ENCODE peak calls at places on chromosomes 5 and 9, in eight cellular contexts. One of them, this sample, is unnamed. For H3K4me1, the result is how much of the 10 kb centered on the place peaks cover.

GRCh38 chr5:127827451-127827850 is 124.3 kb downstream of the CCDC192 start:
- DNase-seq in Peyer's patch: no peak
- DNase-seq in heart left ventricle: no peak
- DNase-seq in stomach: no peak
- DNase-seq in PC-3: no peak
- DNase-seq in left ventricle myocardium inferior: no peak
- DNase-seq in sigmoid colon: no peak
- DNase-seq in transverse colon: no peak
- DNase-seq in this sample: no peak

GRCh38 chr9:80259079-80259478 is 687.3 kb downstream of the TLE4 start:
- DNase-seq in Peyer's patch: no peak
- DNase-seq in heart left ventricle: no peak
- DNase-seq in stomach: no peak
- DNase-seq in PC-3: no peak
- DNase-seq in left ventricle myocardium inferior: no peak
- DNase-seq in sigmoid colon: no peak
- DNase-seq in transverse colon: no peak
- DNase-seq in this sample: no peak

GRCh38 chr5:84764227-84764626 is 379.5 kb upstream of the EDIL3 start:
- DNase-seq in Peyer's patch: no peak
- DNase-seq in heart left ventricle: no peak
- DNase-seq in stomach: no peak
- DNase-seq in PC-3: no peak
- DNase-seq in left ventricle myocardium inferior: no peak
- DNase-seq in sigmoid colon: no peak
- DNase-seq in transverse colon: no peak
- DNase-seq in this sample: no peak

GRCh38 chr9:78035369-78035993 is 3.9 kb upstream of the GNAQ start:
- DNase-seq in Peyer's patch: no peak
- DNase-seq in heart left ventricle: peak
- DNase-seq in stomach: peak
- DNase-seq in PC-3: peak
- DNase-seq in left ventricle myocardium inferior: no peak
- DNase-seq in sigmoid colon: peak
- DNase-seq in transverse colon: peak
- DNase-seq in this sample: peak

GRCh38 chr5:172769598-172770373 is 1.2 kb downstream of the DUSP1 start:
- DNase-seq in Peyer's patch: no peak
- DNase-seq in heart left ventricle: peak
- DNase-seq in stomach: no peak
- DNase-seq in PC-3: no peak
- DNase-seq in left ventricle myocardium inferior: no peak
- DNase-seq in sigmoid colon: peak
- DNase-seq in transverse colon: peak
- DNase-seq in this sample: peak

GRCh38 chr5:166957763-166958162 is 1333.7 kb upstream of the WWC1 start:
- DNase-seq in Peyer's patch: no peak
- DNase-seq in heart left ventricle: no peak
- DNase-seq in stomach: no peak
- DNase-seq in PC-3: no peak
- DNase-seq in left ventricle myocardium inferior: no peak
- DNase-seq in sigmoid colon: no peak
- DNase-seq in transverse colon: no peak
- DNase-seq in this sample: no peak

GRCh38 chr5:58246521-58246944 is 213.4 kb downstream of the PLK2 start:
- DNase-seq in Peyer's patch: no peak
- DNase-seq in heart left ventricle: no peak
- DNase-seq in stomach: no peak
- DNase-seq in PC-3: no peak
- DNase-seq in left ventricle myocardium inferior: no peak
- DNase-seq in sigmoid colon: no peak
- DNase-seq in transverse colon: no peak
- DNase-seq in this sample: no peak

GRCh38 chr5:107533946-107534876 is 136.5 kb downstream of the EFNA5 start:
- DNase-seq in Peyer's patch: no peak
- DNase-seq in heart left ventricle: no peak
- DNase-seq in stomach: no peak
- DNase-seq in PC-3: no peak
- DNase-seq in left ventricle myocardium inferior: no peak
- DNase-seq in sigmoid colon: no peak
- DNase-seq in transverse colon: no peak
- DNase-seq in this sample: no peak

GRCh38 chr9:132412089-132412488 is 2.1 kb downstream of the CFAP77 start:
- DNase-seq in Peyer's patch: no peak
- DNase-seq in heart left ventricle: no peak
- DNase-seq in stomach: no peak
- DNase-seq in PC-3: peak
- DNase-seq in left ventricle myocardium inferior: no peak
- DNase-seq in sigmoid colon: no peak
- DNase-seq in transverse colon: no peak
- DNase-seq in this sample: no peak

GRCh38 chr9:14362175-14362574 is 48.2 kb upstream of the NFIB start:
- DNase-seq in Peyer's patch: no peak
- DNase-seq in heart left ventricle: no peak
- DNase-seq in stomach: no peak
- DNase-seq in PC-3: no peak
- DNase-seq in left ventricle myocardium inferior: no peak
- DNase-seq in sigmoid colon: peak
- DNase-seq in transverse colon: no peak
- DNase-seq in this sample: no peak

GRCh38 chr9:89477811-89478583 is 19.9 kb downstream of the SEMA4D start:
- DNase-seq in Peyer's patch: peak
- DNase-seq in heart left ventricle: no peak
- DNase-seq in stomach: peak
- DNase-seq in PC-3: peak
- DNase-seq in left ventricle myocardium inferior: no peak
- DNase-seq in sigmoid colon: peak
- DNase-seq in transverse colon: no peak
- DNase-seq in this sample: peak

GRCh38 chr9:126605792-126606482 is 7.8 kb upstream of the LMX1B start:
- DNase-seq in Peyer's patch: peak
- DNase-seq in heart left ventricle: no peak
- DNase-seq in stomach: no peak
- DNase-seq in PC-3: peak
- DNase-seq in left ventricle myocardium inferior: no peak
- DNase-seq in sigmoid colon: no peak
- DNase-seq in transverse colon: no peak
- DNase-seq in this sample: no peak

GRCh38 chr9:70113403-70114022 is 69.9 kb downstream of the MAMDC2 start:
- DNase-seq in Peyer's patch: no peak
- DNase-seq in heart left ventricle: peak
- DNase-seq in stomach: peak
- DNase-seq in PC-3: peak
- DNase-seq in left ventricle myocardium inferior: peak
- DNase-seq in sigmoid colon: peak
- DNase-seq in transverse colon: peak
- DNase-seq in this sample: peak

GRCh38 chr5:65663804-65664521 is 39.1 kb downstream of the SHLD3 start:
- DNase-seq in Peyer's patch: no peak
- DNase-seq in heart left ventricle: no peak
- DNase-seq in stomach: no peak
- DNase-seq in PC-3: peak
- DNase-seq in left ventricle myocardium inferior: no peak
- DNase-seq in sigmoid colon: no peak
- DNase-seq in transverse colon: no peak
- DNase-seq in this sample: no peak

GRCh38 chr9:100150209-100150608 is 51.2 kb downstream of the INVS start:
- DNase-seq in Peyer's patch: no peak
- DNase-seq in heart left ventricle: no peak
- DNase-seq in stomach: no peak
- DNase-seq in PC-3: peak
- DNase-seq in left ventricle myocardium inferior: no peak
- DNase-seq in sigmoid colon: no peak
- DNase-seq in transverse colon: no peak
- DNase-seq in this sample: no peak

GRCh38 chr9:2663886-2664674 is 42.5 kb downstream of the VLDLR start:
- DNase-seq in Peyer's patch: no peak
- DNase-seq in heart left ventricle: no peak
- DNase-seq in stomach: no peak
- DNase-seq in PC-3: no peak
- DNase-seq in left ventricle myocardium inferior: no peak
- DNase-seq in sigmoid colon: no peak
- DNase-seq in transverse colon: no peak
- DNase-seq in this sample: no peak

GRCh38 chr5:75547826-75548225 is 36.1 kb downstream of the POLK start:
- DNase-seq in Peyer's patch: no peak
- DNase-seq in heart left ventricle: no peak
- DNase-seq in stomach: no peak
- DNase-seq in PC-3: no peak
- DNase-seq in left ventricle myocardium inferior: no peak
- DNase-seq in sigmoid colon: no peak
- DNase-seq in transverse colon: no peak
- DNase-seq in this sample: no peak

GRCh38 chr5:44614845-44615244 is 193.9 kb upstream of the MRPS30 start:
- DNase-seq in Peyer's patch: no peak
- DNase-seq in heart left ventricle: no peak
- DNase-seq in stomach: no peak
- DNase-seq in PC-3: no peak
- DNase-seq in left ventricle myocardium inferior: no peak
- DNase-seq in sigmoid colon: no peak
- DNase-seq in transverse colon: no peak
- DNase-seq in this sample: no peak

GRCh38 chr9:82223442-82223841 is 234.9 kb downstream of the SPATA31D1 start:
- DNase-seq in Peyer's patch: no peak
- DNase-seq in heart left ventricle: no peak
- DNase-seq in stomach: no peak
- DNase-seq in PC-3: no peak
- DNase-seq in left ventricle myocardium inferior: no peak
- DNase-seq in sigmoid colon: no peak
- DNase-seq in transverse colon: no peak
- DNase-seq in this sample: no peak

GRCh38 chr5:137761020-137761516 is 6.9 kb upstream of the HNRNPA0 start:
- DNase-seq in Peyer's patch: no peak
- DNase-seq in heart left ventricle: no peak
- DNase-seq in stomach: no peak
- DNase-seq in PC-3: peak
- DNase-seq in left ventricle myocardium inferior: no peak
- DNase-seq in sigmoid colon: no peak
- DNase-seq in transverse colon: no peak
- DNase-seq in this sample: no peak

GRCh38 chr5:147576646-147577535 is 67.0 kb upstream of the DPYSL3 start:
- DNase-seq in Peyer's patch: peak
- DNase-seq in heart left ventricle: peak
- DNase-seq in stomach: peak
- DNase-seq in PC-3: peak
- DNase-seq in left ventricle myocardium inferior: peak
- DNase-seq in sigmoid colon: peak
- DNase-seq in transverse colon: peak
- DNase-seq in this sample: peak

GRCh38 chr5:147573171-147573570 is 63.3 kb upstream of the DPYSL3 start:
- DNase-seq in Peyer's patch: no peak
- DNase-seq in heart left ventricle: no peak
- DNase-seq in stomach: no peak
- DNase-seq in PC-3: no peak
- DNase-seq in left ventricle myocardium inferior: no peak
- DNase-seq in sigmoid colon: no peak
- DNase-seq in transverse colon: no peak
- DNase-seq in this sample: no peak

GRCh38 chr5:147575598-147575997 is 65.7 kb upstream of the DPYSL3 start:
- DNase-seq in Peyer's patch: no peak
- DNase-seq in heart left ventricle: no peak
- DNase-seq in stomach: no peak
- DNase-seq in PC-3: no peak
- DNase-seq in left ventricle myocardium inferior: no peak
- DNase-seq in sigmoid colon: no peak
- DNase-seq in transverse colon: no peak
- DNase-seq in this sample: no peak

GRCh38 chr5:147578228-147579024 is 68.6 kb upstream of the DPYSL3 start:
- DNase-seq in Peyer's patch: no peak
- DNase-seq in heart left ventricle: no peak
- DNase-seq in stomach: no peak
- DNase-seq in PC-3: peak
- DNase-seq in left ventricle myocardium inferior: no peak
- DNase-seq in sigmoid colon: no peak
- DNase-seq in transverse colon: no peak
- DNase-seq in this sample: peak
- H3K4me3 ChIP-seq in Peyer's patch: no peak
- H3K4me3 ChIP-seq in heart left ventricle: peak
- H3K4me3 ChIP-seq in stomach: no peak
- H3K4me3 ChIP-seq in PC-3: no peak
- H3K4me3 ChIP-seq in left ventricle myocardium inferior: peak
- H3K4me3 ChIP-seq in sigmoid colon: peak
- H3K4me3 ChIP-seq in transverse colon: no peak
- H3K4me3 ChIP-seq in this sample: no peak

DNA sequence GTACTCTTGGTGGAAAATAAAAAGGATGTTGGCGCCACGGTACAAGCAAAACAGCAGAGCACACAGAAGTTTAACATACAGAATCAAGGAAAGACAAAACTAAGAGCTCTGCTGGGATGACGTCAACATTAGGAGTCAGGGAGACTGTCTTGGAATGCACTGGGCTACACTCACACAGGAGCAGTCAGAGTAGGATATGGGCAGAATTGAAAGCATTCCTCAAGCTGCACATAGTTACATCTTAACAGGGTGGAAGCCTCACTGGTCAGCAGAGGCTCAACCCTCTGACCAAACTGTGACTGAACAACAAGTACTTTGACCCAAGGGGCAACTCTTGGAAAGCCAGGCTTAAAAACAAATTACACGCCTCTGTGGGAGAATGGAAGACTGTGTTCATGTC is 772.9 kb downstream of the PRELID2 start:
- DNase-seq in Peyer's patch: no peak
- DNase-seq in heart left ventricle: no peak
- DNase-seq in stomach: no peak
- DNase-seq in PC-3: no peak
- DNase-seq in left ventricle myocardium inferior: no peak
- DNase-seq in sigmoid colon: no peak
- DNase-seq in transverse colon: no peak
- DNase-seq in this sample: no peak
- TF ChIP-seq CTCF in Peyer's patch: no peak
- TF ChIP-seq CTCF in heart left ventricle: no peak
- TF ChIP-seq CTCF in stomach: no peak
- TF ChIP-seq CTCF in PC-3: no peak
- TF ChIP-seq CTCF in left ventricle myocardium inferior: no peak
- TF ChIP-seq CTCF in sigmoid colon: no peak
- TF ChIP-seq CTCF in transverse colon: no peak
- TF ChIP-seq CTCF in this sample: no peak

GRCh38 chr5:15026944-15027343 is 155.4 kb upstream of the ANKH start:
- DNase-seq in Peyer's patch: no peak
- DNase-seq in heart left ventricle: no peak
- DNase-seq in stomach: no peak
- DNase-seq in PC-3: no peak
- DNase-seq in left ventricle myocardium inferior: no peak
- DNase-seq in sigmoid colon: no peak
- DNase-seq in transverse colon: no peak
- DNase-seq in this sample: no peak
- H3K4me1 ChIP-seq in Peyer's patch: under half
- H3K4me1 ChIP-seq in heart left ventricle: under half
- H3K4me1 ChIP-seq in stomach: under half
- H3K4me1 ChIP-seq in PC-3: under half
- H3K4me1 ChIP-seq in left ventricle myocardium inferior: under half
- H3K4me1 ChIP-seq in sigmoid colon: under half
- H3K4me1 ChIP-seq in transverse colon: under half
- H3K4me1 ChIP-seq in this sample: under half

DNA sequence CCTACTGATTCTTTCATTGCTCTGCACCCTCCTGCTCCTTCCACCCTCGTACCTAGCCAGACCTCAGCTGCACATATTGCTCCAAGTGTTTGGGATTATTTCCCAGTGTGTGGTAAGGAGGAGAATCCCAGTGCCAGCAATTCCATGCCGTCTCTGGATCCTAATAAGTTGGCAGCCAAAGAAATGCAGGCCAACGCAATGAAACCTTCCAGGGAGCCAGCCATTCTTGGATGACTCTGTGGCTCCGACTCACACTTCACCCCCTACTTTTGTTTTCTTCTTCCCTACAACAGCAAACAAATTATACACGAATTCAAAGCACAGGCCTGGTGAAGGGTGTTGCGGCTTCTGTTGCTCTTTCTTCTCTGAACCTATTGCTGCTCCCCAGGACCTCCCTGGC is 82.5 kb upstream of the SLC1A3 start:
- DNase-seq in Peyer's patch: no peak
- DNase-seq in heart left ventricle: no peak
- DNase-seq in stomach: no peak
- DNase-seq in PC-3: no peak
- DNase-seq in left ventricle myocardium inferior: no peak
- DNase-seq in sigmoid colon: no peak
- DNase-seq in transverse colon: no peak
- DNase-seq in this sample: no peak
- H3K4me3 ChIP-seq in Peyer's patch: no peak
- H3K4me3 ChIP-seq in heart left ventricle: no peak
- H3K4me3 ChIP-seq in stomach: no peak
- H3K4me3 ChIP-seq in PC-3: no peak
- H3K4me3 ChIP-seq in left ventricle myocardium inferior: no peak
- H3K4me3 ChIP-seq in sigmoid colon: no peak
- H3K4me3 ChIP-seq in transverse colon: no peak
- H3K4me3 ChIP-seq in this sample: no peak

This sample was measured in adrenal gland.